ENCODE peak calls at places on chromosomes 2 and 18, in eight cellular contexts. G is cardiac muscle cell, Z is breast epithelium, L is thoracic aorta, M is body of pancreas, O is astrocyte, E is uterus, Q is neural progenitor cell. P is an unnamed sample.

GRCh38 chr2:38665854-38666577 is at the start of gene GALM:
- DNase-seq in G (peak), Z (peak), L (peak), M (peak), O (peak), E (peak), Q (peak), P (peak)

GRCh38 chr2:150674283-150674682 is 186.8 kb upstream of the RND3 start:
- DNase-seq in G (no peak), Z (no peak), L (no peak), M (no peak), O (peak), E (no peak), Q (no peak), P (peak)

GRCh38 chr2:207256476-207257207 is 90.9 kb upstream of the KLF7 start:
- DNase-seq in G (peak), Z (no peak), L (no peak), M (no peak), O (peak), E (no peak), Q (no peak), P (peak)

GRCh38 chr2:17916584-17916983 is 38.1 kb downstream of the KCNS3 start:
- DNase-seq in G (no peak), Z (no peak), L (no peak), M (no peak), O (no peak), E (no peak), Q (no peak), P (no peak)

GRCh38 chr2:80102026-80102425 is 202.5 kb downstream of the LRRTM1 start:
- DNase-seq in G (no peak), Z (no peak), L (no peak), M (no peak), O (peak), E (no peak), Q (no peak), P (peak)

GRCh38 chr2:54947596-54948519 is 102.4 kb downstream of the RTN4 start:
- DNase-seq in G (no peak), Z (no peak), L (no peak), M (no peak), O (no peak), E (no peak), Q (peak), P (no peak)

GRCh38 chr2:75416420-75417342 is 144.1 kb downstream of the EVA1A start:
- DNase-seq in G (no peak), Z (no peak), L (no peak), M (no peak), O (no peak), E (no peak), Q (no peak), P (no peak)

GRCh38 chr18:5546660-5547059 is 2.9 kb upstream of the EPB41L3 start:
- DNase-seq in G (peak), Z (no peak), L (no peak), M (no peak), O (peak), E (no peak), Q (peak), P (peak)

GRCh38 chr18:35059280-35059927 is 18.2 kb downstream of the MAPRE2 start:
- DNase-seq in G (no peak), Z (no peak), L (no peak), M (no peak), O (no peak), E (no peak), Q (no peak), P (no peak)

GRCh38 chr2:1794821-1795220 is 50.5 kb upstream of the PXDN start:
- DNase-seq in G (no peak), Z (no peak), L (no peak), M (no peak), O (no peak), E (no peak), Q (no peak), P (no peak)

GRCh38 chr2:197515277-197515797 is 529 bp upstream of the MOB4 start:
- DNase-seq in G (peak), Z (no peak), L (no peak), M (no peak), O (peak), E (no peak), Q (no peak), P (no peak)

GRCh38 chr2:95034818-95035217 is 9.3 kb downstream of the MAL start:
- DNase-seq in G (no peak), Z (no peak), L (no peak), M (no peak), O (no peak), E (no peak), Q (no peak), P (no peak)

GRCh38 chr2:172350844-172351480 is 76.4 kb upstream of the ITGA6 start:
- DNase-seq in G (no peak), Z (peak), L (peak), M (peak), O (no peak), E (peak), Q (no peak), P (no peak)

GRCh38 chr18:56139792-56140254 is 498.6 kb downstream of the TXNL1 start:
- DNase-seq in G (peak), Z (no peak), L (no peak), M (peak), O (peak), E (peak), Q (no peak), P (peak)

GRCh38 chr2:98648451-98648850 is 40.1 kb downstream of the UNC50 start:
- DNase-seq in G (no peak), Z (no peak), L (no peak), M (no peak), O (no peak), E (no peak), Q (no peak), P (no peak)
- TF ChIP-seq CTCF in G (no peak), Z (no peak), L (no peak), M (no peak), O (no peak), E (no peak), Q (no peak), P (no peak)

GRCh38 chr18:70046796-70047195 is 99.1 kb upstream of the CD226 start:
- DNase-seq in G (no peak), Z (no peak), L (no peak), M (no peak), O (peak), E (no peak), Q (no peak), P (no peak)
- H3K27ac ChIP-seq in G (no peak), Z (no peak), L (peak), M (no peak), O (no peak), E (no peak), Q (no peak), P (peak)

GRCh38 chr2:28707592-28707991 is 44.0 kb upstream of the PPP1CB start:
- DNase-seq in G (no peak), Z (no peak), L (no peak), M (no peak), O (no peak), E (no peak), Q (no peak), P (no peak)
- TF ChIP-seq CTCF in G (no peak), Z (no peak), L (no peak), M (no peak), O (no peak), E (no peak), Q (no peak), P (no peak)

GRCh38 chr2:219444566-219445091 is 10.0 kb downstream of the SPEG start:
- DNase-seq in G (no peak), Z (no peak), L (no peak), M (no peak), O (peak), E (no peak), Q (no peak), P (no peak)
- H3K27ac ChIP-seq in G (no peak), Z (peak), L (peak), M (no peak), O (no peak), E (peak), Q (no peak), P (no peak)

GRCh38 chr2:214104967-214105366 is 305.9 kb upstream of the VWC2L start:
- DNase-seq in G (no peak), Z (no peak), L (no peak), M (no peak), O (no peak), E (no peak), Q (no peak), P (no peak)
- TF ChIP-seq CTCF in G (no peak), Z (no peak), L (no peak), M (no peak), O (no peak), E (no peak), Q (no peak), P (no peak)

GRCh38 chr2:137940191-137940590 is 24.1 kb upstream of the HNMT start:
- DNase-seq in G (no peak), Z (no peak), L (no peak), M (no peak), O (no peak), E (no peak), Q (no peak), P (no peak)

GRCh38 chr2:137943035-137943830 is 21.0 kb upstream of the HNMT start:
- DNase-seq in G (no peak), Z (no peak), L (no peak), M (no peak), O (no peak), E (no peak), Q (no peak), P (no peak)

GRCh38 chr2:137942785-137943034 is 21.6 kb upstream of the HNMT start:
- DNase-seq in G (no peak), Z (no peak), L (no peak), M (no peak), O (no peak), E (no peak), Q (no peak), P (no peak)

GRCh38 chr2:137943948-137944347 is 20.3 kb upstream of the HNMT start:
- DNase-seq in G (no peak), Z (no peak), L (no peak), M (no peak), O (no peak), E (no peak), Q (no peak), P (no peak)

GRCh38 chr2:137942037-137942784 is 22.1 kb upstream of the HNMT start:
- DNase-seq in G (no peak), Z (no peak), L (no peak), M (no peak), O (no peak), E (no peak), Q (no peak), P (no peak)
- H3K27ac ChIP-seq in G (peak), Z (peak), L (no peak), M (peak), O (no peak), E (peak), Q (no peak), P (no peak)

GRCh38 chr2:50607746-50608145 is 424.2 kb downstream of the NRXN1 start:
- DNase-seq in G (no peak), Z (no peak), L (no peak), M (no peak), O (no peak), E (no peak), Q (peak), P (no peak)

GRCh38 chr2:50611261-50612020 is 420.5 kb downstream of the NRXN1 start:
- DNase-seq in G (no peak), Z (no peak), L (no peak), M (no peak), O (no peak), E (no peak), Q (no peak), P (no peak)

GRCh38 chr2:50606860-50607259 is 425.1 kb downstream of the NRXN1 start:
- DNase-seq in G (no peak), Z (no peak), L (no peak), M (no peak), O (no peak), E (no peak), Q (no peak), P (no peak)
- TF ChIP-seq CTCF in G (peak), Z (no peak), L (no peak), M (no peak), O (no peak), E (no peak), Q (peak), P (no peak)

GRCh38 chr18:67864677-67865340 is 348.3 kb upstream of the DSEL start:
- DNase-seq in G (peak), Z (no peak), L (no peak), M (no peak), O (peak), E (no peak), Q (peak), P (peak)
- H3K27ac ChIP-seq in G (no peak), Z (no peak), L (no peak), M (no peak), O (peak), E (no peak), Q (no peak), P (no peak)

GRCh38 chr2:15798716-15799431 is 141.5 kb upstream of the MYCN start:
- DNase-seq in G (no peak), Z (no peak), L (no peak), M (no peak), O (no peak), E (no peak), Q (no peak), P (no peak)

GRCh38 chr2:15797946-15798281 is 142.4 kb upstream of the MYCN start:
- DNase-seq in G (no peak), Z (no peak), L (no peak), M (no peak), O (no peak), E (no peak), Q (no peak), P (no peak)

GRCh38 chr2:15796543-15796942 is 143.8 kb upstream of the MYCN start:
- DNase-seq in G (no peak), Z (no peak), L (no peak), M (no peak), O (no peak), E (no peak), Q (no peak), P (no peak)

GRCh38 chr2:15795426-15795825 is 144.9 kb upstream of the MYCN start:
- DNase-seq in G (peak), Z (no peak), L (no peak), M (no peak), O (no peak), E (peak), Q (no peak), P (no peak)

DNA sequence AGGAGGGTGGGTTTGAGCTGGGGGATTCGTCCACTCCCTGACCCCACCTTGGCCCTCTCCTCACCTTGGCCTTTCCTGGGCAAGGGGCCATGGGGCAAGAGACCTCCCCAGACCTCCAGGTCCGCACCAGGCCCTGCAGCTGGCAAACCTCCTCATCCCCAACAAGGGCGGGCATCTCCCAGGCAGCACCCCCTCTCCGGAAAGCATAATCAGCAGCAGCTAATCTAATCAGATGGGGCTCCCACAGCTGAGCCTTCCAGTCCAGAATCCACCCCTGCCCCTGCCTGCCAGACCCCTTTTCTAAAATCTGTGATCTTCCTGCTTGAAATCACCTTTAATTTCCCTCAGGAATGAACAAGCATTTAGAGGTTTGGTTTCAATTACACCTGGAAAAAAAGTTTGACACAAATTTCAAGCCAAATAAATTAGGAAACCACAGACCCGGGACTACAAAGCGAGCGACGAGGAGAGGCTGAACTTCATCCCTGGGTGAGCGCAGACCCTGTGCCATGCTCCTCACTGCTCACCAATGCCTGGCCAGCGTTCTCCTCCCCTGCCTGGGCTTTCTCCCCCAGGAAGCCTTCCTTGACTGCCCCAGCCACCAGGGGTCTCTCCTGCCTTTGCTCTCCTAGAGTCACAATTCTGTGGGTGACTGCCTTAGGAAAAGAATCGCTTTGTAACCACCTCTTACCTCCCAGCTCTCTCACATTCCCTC is 143.0 kb upstream of the MYCN start:
- DNase-seq in G (no peak), Z (no peak), L (no peak), M (no peak), O (no peak), E (no peak), Q (peak), P (no peak)
- TF ChIP-seq CTCF in G (no peak), Z (no peak), L (no peak), M (no peak), O (no peak), E (no peak), Q (peak), P (no peak)

DNA sequence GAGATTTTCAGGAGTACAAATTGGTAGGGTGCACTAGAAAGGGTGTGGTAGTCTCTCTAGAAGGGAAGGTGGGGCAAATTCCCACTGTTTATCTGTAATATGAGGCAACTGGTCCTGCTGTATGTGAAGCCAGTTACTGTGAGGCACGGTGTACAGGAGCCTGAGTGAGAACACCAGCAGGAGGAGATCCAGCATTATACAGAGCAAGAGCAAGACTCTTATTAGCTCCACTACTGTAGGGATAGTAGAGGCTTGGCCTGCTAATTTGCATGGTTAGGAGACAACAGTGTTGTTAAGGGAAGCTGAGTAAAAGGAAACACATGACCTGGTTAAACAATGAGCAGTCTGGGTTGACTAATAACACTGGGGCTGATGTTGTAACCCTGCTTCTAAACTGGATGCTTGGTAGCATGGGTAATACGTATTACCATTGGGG is 76.3 kb upstream of the WDSUB1 start:
- DNase-seq in G (peak), Z (no peak), L (no peak), M (no peak), O (peak), E (no peak), Q (no peak), P (peak)
- H3K27ac ChIP-seq in G (no peak), Z (no peak), L (no peak), M (no peak), O (no peak), E (no peak), Q (no peak), P (no peak)